ENCODE peak calls at places on chromosome 14, in seven cellular contexts. N is body of pancreas, O is IMR-90, V is endothelial cell of umbilical vein, J is spleen, G is breast epithelium, W is stomach. M is an unnamed sample.

GRCh38 chr14:59463773-59464650 is 1.2 kb downstream of the GPR135 start:
- DNase-seq in O (no peak), V (no peak), J (peak; percentile 84), W (no peak), G (no peak), N (peak; percentile 14), M (peak; percentile 48)

GRCh38 chr14:22613091-22613695 is 15.1 kb downstream of the ABHD4 start:
- DNase-seq in V (peak; percentile 34), N (no peak), J (no peak), O (no peak), G (no peak), W (no peak), M (no peak)

GRCh38 chr14:89823732-89824131 is 130.8 kb downstream of the EFCAB11 start:
- DNase-seq in V (no peak), N (no peak), W (no peak), J (no peak), G (no peak), O (no peak), M (no peak)

GRCh38 chr14:99254391-99255009 is 17.5 kb downstream of the BCL11B start:
- DNase-seq in N (no peak), G (no peak), O (no peak), W (no peak), V (no peak), J (no peak), M (no peak)

GRCh38 chr14:77620222-77620865 is 3.9 kb upstream of the SPTLC2 start:
- DNase-seq in W (no peak), V (no peak), N (no peak), G (no peak), O (no peak), J (no peak), M (no peak)

GRCh38 chr14:74754157-74754556 is 9.0 kb upstream of the YLPM1 start:
- DNase-seq in N (no peak), O (peak; percentile 13), G (no peak), V (no peak), W (no peak), J (no peak), M (no peak)

GRCh38 chr14:68608235-68608962 is 184.5 kb downstream of the ZFP36L1 start:
- DNase-seq in V (no peak), N (peak; percentile 67), W (no peak), J (no peak), G (no peak), O (no peak), M (peak; percentile 30)

GRCh38 chr14:34018564-34019244 is 67.8 kb upstream of the EGLN3 start:
- DNase-seq in W (no peak), G (no peak), N (no peak), V (no peak), J (no peak), O (no peak), M (peak; percentile 45)

GRCh38 chr14:105144666-105145380 is 23.8 kb downstream of the JAG2 start:
- DNase-seq in O (no peak), W (no peak), G (no peak), V (no peak), N (no peak), J (peak; percentile 68), M (no peak)

GRCh38 chr14:21795456-21795855 is 121.8 kb upstream of the OR4E1 start:
- DNase-seq in G (no peak), W (no peak), N (no peak), V (no peak), J (no peak), O (no peak), M (no peak)

GRCh38 chr14:65560340-65561027 is 148.0 kb downstream of the FUT8 start:
- DNase-seq in W (no peak), G (no peak), V (no peak), O (peak; percentile 7), J (no peak), N (no peak), M (no peak)

GRCh38 chr14:36579001-36579555 is 3.3 kb downstream of the NKX2-8 start:
- DNase-seq in O (no peak), N (no peak), G (no peak), W (no peak), J (no peak), V (no peak), M (no peak)

GRCh38 chr14:105299654-105300541 is 903 bp downstream of the BRF1 start:
- DNase-seq in J (no peak), O (no peak), N (no peak), V (peak; percentile 14), W (no peak), G (no peak), M (peak; percentile 48)

GRCh38 chr14:71739273-71739990 is 192.8 kb upstream of the RGS6 start:
- DNase-seq in J (no peak), V (peak; percentile 17), W (no peak), O (peak; percentile 43), N (peak; percentile 46), G (no peak), M (no peak)

GRCh38 chr14:98198385-98198784 is 1073.6 kb downstream of the BCL11B start:
- DNase-seq in N (peak; percentile 6), V (no peak), G (no peak), O (no peak), J (no peak), W (no peak), M (no peak)

GRCh38 chr14:81172881-81173280 is 47.9 kb downstream of the GTF2A1 start:
- DNase-seq in J (no peak), W (no peak), N (no peak), O (peak; percentile 22), V (no peak), G (no peak), M (no peak)

GRCh38 chr14:73785336-73785833 is 66.2 kb upstream of the PTGR2 start:
- DNase-seq in J (peak; percentile 77), O (peak; percentile 93), W (no peak), G (no peak), N (peak; percentile 54), V (peak; percentile 75), M (peak; percentile 52)

GRCh38 chr14:97459180-97459579 is 662.0 kb downstream of the VRK1 start:
- DNase-seq in V (no peak), O (no peak), W (no peak), N (no peak), G (no peak), J (no peak), M (no peak)

GRCh38 chr14:25833341-25834121 is 764.3 kb downstream of the NOVA1 start:
- DNase-seq in J (no peak), N (peak; percentile 12), O (no peak), G (no peak), V (peak; percentile 46), W (peak; percentile 27), M (peak; percentile 15)

GRCh38 chr14:64721391-64721791 is 17.2 kb downstream of the PLEKHG3 start:
- DNase-seq in O (peak; percentile 37), G (peak; percentile 52), N (peak; percentile 90), V (peak; percentile 27), W (peak; percentile 62), J (peak; percentile 55), M (no peak)

GRCh38 chr14:77037338-77037782 is 8.9 kb upstream of the IRF2BPL start:
- DNase-seq in N (no peak), J (no peak), W (no peak), O (no peak), G (no peak), V (no peak), M (no peak)

GRCh38 chr14:50038398-50039119 is 77.8 kb downstream of the VCPKMT start:
- DNase-seq in J (no peak), G (no peak), N (peak; percentile 66), O (peak; percentile 98), V (no peak), W (no peak), M (no peak)

GRCh38 chr14:69088523-69089445 is 64.1 kb downstream of the DCAF5 start:
- DNase-seq in O (peak; percentile 70), J (no peak), W (no peak), G (no peak), V (no peak), N (no peak), M (no peak)

GRCh38 chr14:26394114-26394855 is 203.5 kb downstream of the NOVA1 start:
- DNase-seq in J (no peak), W (peak; percentile 34), V (peak; percentile 19), O (peak; percentile 12), N (peak; percentile 6), G (no peak), M (no peak)

GRCh38 chr14:37597538-37598084 is 2.2 kb downstream of the TTC6 start:
- DNase-seq in N (no peak), G (peak; percentile 75), V (no peak), W (peak; percentile 69), O (no peak), J (no peak), M (no peak)

GRCh38 chr14:99724939-99725773 is 41.1 kb downstream of the CYP46A1 start:
- DNase-seq in N (no peak), J (peak; percentile 54), V (no peak), G (no peak), W (no peak), O (no peak), M (no peak)

GRCh38 chr14:39467889-39468524 is 35.8 kb upstream of the FBXO33 start:
- DNase-seq in V (peak; percentile 8), O (peak; percentile 43), N (no peak), J (no peak), G (no peak), W (no peak), M (no peak)

GRCh38 chr14:71948101-71948500 is 15.9 kb downstream of the RGS6 start:
- DNase-seq in G (no peak), J (no peak), O (no peak), V (no peak), N (no peak), W (no peak), M (no peak)

GRCh38 chr14:23186913-23187654 is 3.6 kb upstream of the SLC7A8 start:
- DNase-seq in G (no peak), N (peak; percentile 82), V (peak; percentile 81), O (peak; percentile 76), J (no peak), W (peak; percentile 46), M (peak; percentile 46)

DNA sequence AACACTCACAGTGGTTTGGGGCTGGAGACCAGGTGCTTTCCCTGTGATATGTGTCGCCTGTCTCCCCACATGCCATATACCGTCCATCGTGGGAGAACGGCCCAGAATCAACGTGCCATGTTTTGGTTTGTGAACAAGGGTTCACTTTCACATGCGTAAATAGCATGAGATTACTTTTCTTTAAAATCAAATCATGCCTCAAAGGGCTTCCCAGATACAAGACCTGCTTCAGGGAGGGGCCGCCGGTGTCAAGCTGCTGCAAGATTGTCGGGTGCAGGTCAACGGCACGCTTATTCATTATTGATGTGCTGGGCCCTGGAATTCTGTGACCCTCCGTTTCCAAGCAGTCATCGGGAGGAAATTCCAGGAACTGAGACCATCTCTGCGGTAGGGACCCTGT is 145.2 kb upstream of the RTL1 start:
- DNase-seq in N (no peak), W (no peak), J (no peak), O (no peak), G (no peak), V (no peak), M (no peak)
- H3K36me3 ChIP-seq in N (no peaks in the 10 kb centered on the region), W (no peaks in the 10 kb centered on the region), J (peaks cover 12% of the 10 kb centered on the region), O (peaks cover 95% of the 10 kb centered on the region), G (no peaks in the 10 kb centered on the region), V (no peaks in the 10 kb centered on the region), M (no peaks in the 10 kb centered on the region)

GRCh38 chr14:88792572-88793258 is at the start of gene EML5:
- DNase-seq in W (peak; percentile 92), G (peak; percentile 84), V (peak; percentile 76), J (peak; percentile 97), N (peak; percentile 92), O (peak; percentile 73), M (peak; percentile 76)
- TF ChIP-seq POLR2A in W (no peak), G (no peak), V (no peak), J (no peak), N (peak; percentile 62), O (no peak), M (peak; percentile 34)

GRCh38 chr14:61129168-61129745 is 148.2 kb downstream of the SLC38A6 start:
- DNase-seq in N (no peak), V (no peak), G (no peak), J (no peak), W (no peak), O (no peak), M (no peak)
- H3K4me1 ChIP-seq in N (no peaks in the 10 kb centered on the region), V (peaks cover 37% of the 10 kb centered on the region), G (no peaks in the 10 kb centered on the region), J (no peaks in the 10 kb centered on the region), W (peaks cover 12% of the 10 kb centered on the region), O (peaks cover 43% of the 10 kb centered on the region), M (no peaks in the 10 kb centered on the region)

GRCh38 chr14:92658160-92658559 is 90.3 kb downstream of the LGMN start:
- DNase-seq in W (no peak), V (no peak), N (no peak), J (no peak), O (no peak), G (no peak), M (no peak)
- H3K36me3 ChIP-seq in W (peaks cover 52% of the 10 kb centered on the region), V (no peaks in the 10 kb centered on the region), N (no peaks in the 10 kb centered on the region), J (peaks cover 82% of the 10 kb centered on the region), O (peaks cover 40% of the 10 kb centered on the region), G (no peaks in the 10 kb centered on the region), M (no peaks in the 10 kb centered on the region)